ENCODE peak calls at places on chromosomes 1 and 21, in seven cellular contexts. R is epithelial cell of prostate; L is activated T-helper 1 cell treated with anti-CD3 and anti-CD28 coated beads, Interleukin-2, amount 50 U/mL, for 16 hours; O is stromal cell of bone marrow; A is Daoy; V is iPS-NIHi11; F is upper lobe of left lung. J is an unnamed sample.

GRCh38 chr1:233518344-233518743 is 95.6 kb upstream of the KCNK1 start:
- DNase-seq in R (no peak), L (no peak), O (no peak), A (peak), V (peak), F (no peak), J (no peak)

GRCh38 chr1:215201301-215201700 is 118.8 kb downstream of the KCNK2 start:
- DNase-seq in R (no peak), L (no peak), O (no peak), A (no peak), V (no peak), F (no peak), J (no peak)

GRCh38 chr1:157691285-157691920 is 9.2 kb downstream of the FCRL3 start:
- DNase-seq in R (no peak), L (no peak), O (peak), A (peak), V (peak), F (no peak), J (peak)

GRCh38 chr21:33040215-33040614 is 14.5 kb downstream of the OLIG2 start:
- DNase-seq in R (no peak), L (no peak), O (no peak), A (no peak), V (no peak), F (no peak), J (no peak)

GRCh38 chr21:42063578-42064521 is 7.3 kb upstream of the UMODL1 start:
- DNase-seq in R (peak), L (peak), O (no peak), A (peak), V (no peak), F (peak), J (no peak)

GRCh38 chr1:85575363-85575995 is 5.1 kb upstream of the CCN1 start:
- DNase-seq in R (no peak), L (no peak), O (no peak), A (no peak), V (no peak), F (no peak), J (no peak)

GRCh38 chr1:910311-910880 is 13.3 kb upstream of the SAMD11 start:
- DNase-seq in R (no peak), L (no peak), O (no peak), A (peak), V (no peak), F (peak), J (no peak)

GRCh38 chr1:27455166-27455811 is 34.7 kb downstream of the WASF2 start:
- DNase-seq in R (peak), L (no peak), O (no peak), A (no peak), V (no peak), F (peak), J (no peak)

GRCh38 chr1:175192630-175193338 is at the start of gene KIAA0040:
- DNase-seq in R (no peak), L (peak), O (no peak), A (peak), V (peak), F (peak), J (peak)

J was measured in dermis blood vessel endothelial cell.